ENCODE peak calls at places on chromosomes 16 and 17, in nine cellular contexts. S, M, D, P, T, J, N, X and B are unnamed samples.

GRCh38 chr17:226773-227580 is 45.5 kb upstream of the DOC2B start:
- DNase-seq in J (peak), T (no peak), M (no peak), N (no peak), D (no peak), S (no peak), P (no peak), X (no peak), B (no peak)

GRCh38 chr16:66740010-66740409 is 11.4 kb downstream of the DYNC1LI2 start:
- DNase-seq in D (no peak), T (no peak), J (no peak), M (no peak), N (peak), P (peak), X (peak), S (peak), B (no peak)

GRCh38 chr16:89170346-89171215 is 967 bp upstream of the CDH15 start:
- DNase-seq in X (no peak), D (peak), T (no peak), S (no peak), M (no peak), P (no peak), N (no peak), J (no peak), B (no peak)

GRCh38 chr16:84581161-84581560 is 36.7 kb downstream of the COTL1 start:
- DNase-seq in S (no peak), T (no peak), M (no peak), N (no peak), D (no peak), X (no peak), J (no peak), P (no peak), B (no peak)

GRCh38 chr17:20995164-20995872 is 47.5 kb downstream of the USP22 start:
- DNase-seq in X (no peak), T (no peak), P (no peak), S (no peak), M (no peak), J (no peak), D (no peak), N (no peak), B (no peak)

GRCh38 chr17:39927928-39928867 is 666 bp downstream of the LRRC3C start:
- DNase-seq in P (no peak), D (peak), M (no peak), T (no peak), J (peak), S (no peak), X (no peak), N (no peak), B (no peak)

GRCh38 chr17:67156269-67157199 is 88.5 kb downstream of the HELZ start:
- DNase-seq in N (no peak), M (no peak), X (peak), S (no peak), P (no peak), J (no peak), T (no peak), D (no peak), B (peak)

GRCh38 chr16:2250652-2251280 is 621 bp downstream of the ECI1 start:
- DNase-seq in X (peak), M (no peak), T (no peak), P (no peak), J (no peak), N (no peak), S (peak), D (peak), B (peak)

GRCh38 chr17:31392002-31392855 is 754 bp downstream of the RAB11FIP4 start:
- DNase-seq in M (no peak), D (no peak), X (no peak), P (peak), T (no peak), S (no peak), J (no peak), N (no peak), B (no peak)

GRCh38 chr17:55284001-55284884 is 19.5 kb downstream of the HLF start:
- DNase-seq in X (no peak), D (no peak), S (no peak), M (no peak), J (no peak), T (no peak), N (no peak), P (no peak), B (no peak)

GRCh38 chr17:76570877-76571471 is 14.7 kb downstream of the ST6GALNAC2 start:
- DNase-seq in J (no peak), S (no peak), P (no peak), T (no peak), M (no peak), D (no peak), X (no peak), N (no peak), B (no peak)

GRCh38 chr17:3890082-3890892 is 2.6 kb downstream of the CAMKK1 start:
- DNase-seq in P (no peak), T (peak), N (no peak), M (no peak), X (peak), D (no peak), J (peak), S (peak), B (peak)

GRCh38 chr17:4920351-4921048 is 11.6 kb upstream of the GP1BA start:
- DNase-seq in P (no peak), S (no peak), T (no peak), N (no peak), X (peak), M (no peak), D (no peak), J (no peak), B (no peak)

GRCh38 chr17:1197379-1197778 is 17.6 kb upstream of the ABR start:
- DNase-seq in P (no peak), M (no peak), D (no peak), J (no peak), T (no peak), S (no peak), N (no peak), X (peak), B (no peak)

GRCh38 chr16:22316411-22316811 is 19.2 kb downstream of the POLR3E start:
- DNase-seq in J (no peak), X (no peak), P (no peak), D (no peak), S (no peak), T (no peak), N (no peak), M (no peak), B (no peak)

GRCh38 chr17:1423456-1424135 is 23.6 kb upstream of the YWHAE start:
- DNase-seq in P (no peak), M (no peak), S (no peak), N (no peak), X (peak), T (no peak), J (no peak), D (no peak), B (no peak)

GRCh38 chr16:10120953-10121352 is 61.3 kb downstream of the GRIN2A start:
- DNase-seq in S (no peak), X (no peak), M (no peak), P (no peak), D (no peak), T (no peak), N (no peak), J (no peak), B (no peak)

GRCh38 chr17:14295676-14296075 is 5.2 kb upstream of the HS3ST3B1 start:
- DNase-seq in T (no peak), X (no peak), M (no peak), D (no peak), S (no peak), N (no peak), J (no peak), P (no peak), B (no peak)

GRCh38 chr17:147796-148740 is 10.7 kb downstream of the SCGB1C2 start:
- DNase-seq in P (no peak), N (no peak), T (no peak), X (no peak), D (no peak), S (no peak), M (no peak), J (peak), B (no peak)